ENCODE peak calls at places on chromosomes 4 and X, in four cellular contexts. M, L, H and E are unnamed samples.
A peak's percentile ranks its signal among the peaks of the same experiment; 100 is the strongest.

GRCh38 chr4:186204103-186204559 is 12.8 kb downstream of the CYP4V2 start:
- DNase-seq in M (no peak), L (no peak), H (peak; percentile 43), E (no peak)

GRCh38 chr4:2138846-2139500 is 79.8 kb downstream of the NAT8L start:
- DNase-seq in L (no peak), M (no peak), H (no peak), E (no peak)

GRCh38 chr4:8688041-8688907 is 95.7 kb downstream of the CPZ start:
- DNase-seq in L (no peak), M (peak; percentile 12), H (peak; percentile 79), E (no peak)

GRCh38 chr4:154329939-154330338 is 161.7 kb downstream of the DCHS2 start:
- DNase-seq in H (no peak), M (no peak), L (no peak), E (no peak)

GRCh38 chrX:85084770-85085393 is 81.2 kb downstream of the APOOL start:
- DNase-seq in H (peak; percentile 49), M (peak; percentile 15), L (peak; percentile 8), E (peak; percentile 7)

GRCh38 chrX:8565729-8566128 is 101.1 kb downstream of the VCX3B start:
- DNase-seq in M (no peak), L (no peak), H (no peak), E (no peak)

GRCh38 chrX:67347145-67347544 is 196.7 kb upstream of the AR start:
- DNase-seq in H (no peak), L (no peak), M (no peak), E (no peak)

GRCh38 chr4:26815686-26816085 is 45.0 kb upstream of the STIM2 start:
- DNase-seq in H (no peak), L (no peak), M (no peak), E (no peak)

GRCh38 chrX:19344661-19345060 is 934 bp downstream of the PDHA1 start:
- DNase-seq in M (no peak), H (no peak), L (no peak), E (no peak)

GRCh38 chr4:2804449-2804972 is 11.6 kb downstream of the SH3BP2 start:
- DNase-seq in M (no peak), H (no peak), L (no peak), E (no peak)

GRCh38 chr4:65089666-65090065 is 580.6 kb downstream of the EPHA5 start:
- DNase-seq in H (no peak), M (no peak), L (no peak), E (no peak)

GRCh38 chr4:151644625-151645024 is 116.2 kb downstream of the GATB start:
- DNase-seq in H (peak; percentile 27), M (no peak), L (no peak), E (no peak)

GRCh38 chr4:170259631-170260153 is 169.9 kb upstream of the AADAT start:
- DNase-seq in L (peak; percentile 65), M (peak; percentile 87), H (peak; percentile 62), E (peak; percentile 9)

GRCh38 chr4:84644087-84644486 is 61.2 kb downstream of the CDS1 start:
- DNase-seq in H (no peak), M (no peak), L (no peak), E (no peak)

GRCh38 chr4:110184124-110184790 is 14.2 kb downstream of the ELOVL6 start:
- DNase-seq in L (no peak), H (no peak), M (no peak), E (no peak)

GRCh38 chr4:97589481-97590196 is 553.6 kb downstream of the STPG2 start:
- DNase-seq in M (no peak), H (no peak), L (no peak), E (no peak)

GRCh38 chr4:108683479-108683878 is 33.1 kb downstream of the OSTC start:
- DNase-seq in M (no peak), H (no peak), L (no peak), E (no peak)

GRCh38 chr4:42397256-42397634 is at the start of gene SHISA3:
- DNase-seq in L (no peak), M (peak; percentile 23), H (no peak), E (peak; percentile 25)

GRCh38 chr4:93788712-93789111 is 39.8 kb upstream of the ATOH1 start:
- DNase-seq in M (no peak), H (peak; percentile 12), L (no peak), E (no peak)

GRCh38 chrX:18668468-18668867 is 3.4 kb downstream of the RS1 start:
- DNase-seq in H (no peak), L (peak; percentile 19), M (no peak), E (no peak)

GRCh38 chr4:16082424-16083216 is 1.2 kb downstream of the PROM1 start:
- DNase-seq in L (no peak), M (peak; percentile 23), H (no peak), E (no peak)

GRCh38 chr4:16079046-16079445 is 4.8 kb downstream of the PROM1 start:
- DNase-seq in M (no peak), H (no peak), L (peak; percentile 19), E (no peak)

GRCh38 chr4:16085822-16086221 is 2.0 kb upstream of the PROM1 start:
- DNase-seq in H (no peak), L (no peak), M (no peak), E (no peak)

GRCh38 chr4:16082038-16082423 is 1.8 kb downstream of the PROM1 start:
- DNase-seq in M (no peak), H (no peak), L (no peak), E (no peak)

DNA sequence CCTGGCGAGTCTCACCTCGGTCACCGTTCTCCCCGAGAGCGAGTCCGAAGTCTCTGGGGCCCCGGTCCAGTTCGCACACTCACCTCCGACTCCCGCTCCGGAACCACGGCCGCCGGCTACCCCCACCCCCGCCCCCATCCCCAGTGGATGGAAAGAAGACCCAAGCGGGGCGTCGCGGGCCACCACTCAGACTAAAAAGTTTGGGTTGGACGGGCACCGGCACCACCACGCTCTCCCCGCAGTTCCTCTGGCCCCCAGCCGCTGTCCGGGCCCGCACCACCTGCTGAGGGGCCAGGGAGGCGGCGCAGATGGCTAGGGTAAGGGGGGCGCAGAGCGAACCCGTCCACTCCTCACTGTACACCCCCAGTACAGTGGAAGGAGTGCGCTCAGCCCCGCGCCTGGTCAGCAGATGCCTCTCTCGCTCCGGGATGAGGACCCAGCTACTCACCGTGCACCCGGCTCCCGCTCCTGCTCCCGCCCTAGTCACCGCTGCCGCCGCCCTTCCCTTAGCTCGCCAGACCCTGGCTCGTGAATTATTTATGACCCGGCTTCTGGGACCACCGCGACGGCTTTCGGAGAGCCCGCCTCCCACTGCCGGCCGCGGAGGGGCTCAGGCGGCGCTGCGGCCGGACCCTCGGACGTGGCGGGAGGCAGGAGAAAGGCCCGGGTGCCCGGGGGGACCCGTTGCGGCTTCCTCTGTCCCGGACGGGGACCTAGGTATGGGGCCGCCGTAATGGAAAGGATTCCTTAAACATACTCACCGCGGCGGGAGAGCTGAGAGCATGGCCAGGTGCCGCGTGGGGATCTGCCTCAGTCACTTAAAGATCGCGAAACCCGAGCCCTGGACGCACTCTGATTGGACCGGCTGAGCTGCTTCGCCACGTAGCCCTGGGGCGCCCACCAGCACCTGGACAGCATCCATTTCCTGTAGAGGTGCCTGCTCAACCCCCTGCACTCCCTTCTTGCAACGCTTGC is at the start of gene PROM1:
- DNase-seq in L (no peak), H (no peak), M (no peak), E (no peak)
- TF ChIP-seq SPI1 in L (no peak), H (no peak), M (no peak), E (no peak)

GRCh38 chr4:81785338-81785737 is 313.6 kb upstream of the RASGEF1B start:
- DNase-seq in L (no peak), M (no peak), H (no peak), E (no peak)

GRCh38 chr4:81783565-81783964 is 311.9 kb upstream of the RASGEF1B start:
- DNase-seq in M (no peak), L (no peak), H (no peak), E (no peak)

GRCh38 chr4:81789741-81790402 is 318.2 kb upstream of the RASGEF1B start:
- DNase-seq in H (no peak), L (no peak), M (no peak), E (no peak)

GRCh38 chr4:81786770-81787169 is 315.1 kb upstream of the RASGEF1B start:
- DNase-seq in M (no peak), L (no peak), H (no peak), E (no peak)

DNA sequence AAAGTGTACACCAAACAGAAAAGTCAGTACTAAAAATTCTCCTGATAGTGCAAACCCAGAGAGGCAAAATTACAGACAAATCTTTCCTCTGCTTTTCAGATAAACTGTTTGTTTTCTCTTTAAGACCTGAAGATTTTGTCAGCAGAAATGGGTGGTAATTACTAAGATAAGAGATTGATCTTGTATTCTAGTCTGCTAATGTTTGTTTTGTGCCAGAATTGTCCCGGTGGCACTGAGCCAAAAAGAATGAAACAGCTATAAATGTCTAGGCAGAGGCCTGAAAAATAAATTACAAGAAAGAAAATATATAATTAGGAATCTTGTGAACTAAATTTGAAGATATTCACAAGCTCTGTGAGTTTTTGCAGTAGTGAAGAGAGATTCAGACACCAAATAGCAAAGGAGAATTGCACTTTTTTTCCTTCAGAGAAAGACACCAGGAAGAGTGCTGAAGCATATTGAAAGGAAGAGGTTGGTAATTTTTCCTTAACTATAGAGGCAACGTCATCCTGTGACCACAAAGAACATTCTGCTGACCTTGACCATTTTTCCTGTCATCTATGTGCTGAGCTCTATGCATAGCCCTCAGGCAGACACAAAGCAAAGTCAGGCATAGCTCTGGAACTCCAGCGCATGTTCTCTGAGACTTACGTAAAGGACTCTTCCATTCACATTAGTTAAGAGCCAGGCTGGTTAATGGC is 314.5 kb upstream of the RASGEF1B start:
- DNase-seq in L (no peak), H (no peak), M (no peak), E (no peak)
- TF ChIP-seq SPI1 in L (no peak), H (no peak), M (no peak), E (no peak)

DNA sequence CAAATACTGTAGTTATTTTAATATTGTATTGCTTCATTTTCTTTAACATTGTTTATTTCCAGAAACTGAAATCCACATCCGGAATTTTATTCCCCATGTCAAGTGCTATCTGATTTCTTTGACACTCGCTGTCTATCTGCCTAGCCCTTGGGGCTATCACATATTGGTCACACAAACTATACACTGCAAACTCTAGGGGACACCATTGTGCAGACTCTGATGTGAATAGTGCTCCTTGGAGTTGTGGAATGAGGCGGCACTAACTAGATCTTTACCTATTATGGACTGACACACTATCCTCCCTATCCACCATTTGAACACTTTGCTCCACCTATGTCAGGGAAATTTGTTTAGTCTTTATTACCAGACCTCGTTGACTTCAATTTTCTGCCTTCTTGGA is 534.5 kb downstream of the GLUD2 start:
- DNase-seq in H (no peak), M (no peak), L (no peak), E (no peak)
- TF ChIP-seq SPI1 in H (no peak), M (no peak), L (no peak), E (no peak)

DNA sequence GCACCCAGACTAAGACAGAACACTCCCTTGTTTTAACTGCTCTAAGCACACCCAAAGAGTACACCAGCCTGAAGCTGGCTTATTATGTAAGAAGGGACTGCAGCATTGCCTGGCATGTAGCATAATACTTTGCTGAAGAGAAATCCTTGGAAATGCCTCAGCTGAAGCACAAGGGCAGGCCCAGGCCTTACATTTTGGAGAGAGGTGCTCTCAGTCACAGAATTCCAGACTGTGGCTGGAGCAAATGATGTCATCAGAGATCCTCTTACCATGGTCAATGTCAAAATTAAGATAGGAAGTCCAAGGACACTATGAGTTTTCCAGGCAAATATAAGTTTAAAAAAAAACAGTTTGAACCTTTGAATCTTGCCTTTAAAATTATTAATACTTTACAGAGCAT is 14.8 kb downstream of the ARHGEF6 start:
- DNase-seq in L (no peak), H (no peak), M (no peak), E (no peak)
- TF ChIP-seq SPI1 in L (no peak), H (no peak), M (no peak), E (no peak)